ENCODE peak calls at places on chromosome 2, in nine cellular contexts. N is left ventricle myocardium inferior, S is ovary, A is dorsolateral prefrontal cortex, K is GM12865, X is right lobe of liver, Y is AG04450, M is HL-60, B is psoas muscle. C is an unnamed sample.
A peak's percentile ranks its signal among the peaks of the same experiment; 100 is the strongest.

GRCh38 chr2:95331606-95332005 is 34.5 kb downstream of the KCNIP3 start:
- DNase-seq in N (peak; percentile 2), S (no peak), A (no peak), K (no peak), X (no peak), Y (no peak), M (no peak), B (peak; percentile 12), C (no peak)

GRCh38 chr2:214244847-214245246 is 166.0 kb upstream of the VWC2L start:
- DNase-seq in N (no peak), S (no peak), A (no peak), K (no peak), X (no peak), Y (no peak), M (no peak), B (no peak), C (no peak)

GRCh38 chr2:46434851-46435273 is 44.5 kb upstream of the TMEM247 start:
- DNase-seq in N (no peak), S (no peak), A (no peak), K (no peak), X (no peak), Y (peak; percentile 94), M (no peak), B (no peak), C (no peak)

GRCh38 chr2:241500431-241500975 is 7.9 kb downstream of the STK25 start:
- DNase-seq in N (no peak), S (no peak), A (no peak), K (no peak), X (no peak), Y (no peak), M (no peak), B (no peak), C (no peak)

GRCh38 chr2:47999512-47999911 is 93.2 kb upstream of the FBXO11 start:
- DNase-seq in N (no peak), S (no peak), A (no peak), K (no peak), X (no peak), Y (no peak), M (no peak), B (no peak), C (no peak)

GRCh38 chr2:57182941-57183340 is 863.7 kb upstream of the VRK2 start:
- DNase-seq in N (no peak), S (no peak), A (no peak), K (no peak), X (no peak), Y (no peak), M (no peak), B (no peak), C (no peak)

GRCh38 chr2:37586663-37587409 is 84.6 kb downstream of the CDC42EP3 start:
- DNase-seq in N (no peak), S (no peak), A (no peak), K (peak; percentile 33), X (no peak), Y (no peak), M (no peak), B (no peak), C (no peak)

GRCh38 chr2:68088950-68089349 is 26.1 kb upstream of the C1D start:
- DNase-seq in N (no peak), S (no peak), A (no peak), K (no peak), X (no peak), Y (no peak), M (no peak), B (no peak), C (no peak)

GRCh38 chr2:31886700-31887099 is 124.1 kb downstream of the MEMO1 start:
- DNase-seq in N (no peak), S (no peak), A (no peak), K (peak; percentile 41), X (no peak), Y (no peak), M (no peak), B (no peak), C (no peak)

GRCh38 chr2:85998071-85998991 is 107.4 kb downstream of the POLR1A start:
- DNase-seq in N (peak; percentile 45), S (peak; percentile 60), A (no peak), K (no peak), X (peak; percentile 43), Y (peak; percentile 33), M (no peak), B (peak; percentile 63), C (peak; percentile 64)

GRCh38 chr2:101900375-101900774 is 91.4 kb upstream of the IL1R2 start:
- DNase-seq in N (no peak), S (no peak), A (no peak), K (peak; percentile 77), X (no peak), Y (no peak), M (no peak), B (no peak), C (no peak)

DNA sequence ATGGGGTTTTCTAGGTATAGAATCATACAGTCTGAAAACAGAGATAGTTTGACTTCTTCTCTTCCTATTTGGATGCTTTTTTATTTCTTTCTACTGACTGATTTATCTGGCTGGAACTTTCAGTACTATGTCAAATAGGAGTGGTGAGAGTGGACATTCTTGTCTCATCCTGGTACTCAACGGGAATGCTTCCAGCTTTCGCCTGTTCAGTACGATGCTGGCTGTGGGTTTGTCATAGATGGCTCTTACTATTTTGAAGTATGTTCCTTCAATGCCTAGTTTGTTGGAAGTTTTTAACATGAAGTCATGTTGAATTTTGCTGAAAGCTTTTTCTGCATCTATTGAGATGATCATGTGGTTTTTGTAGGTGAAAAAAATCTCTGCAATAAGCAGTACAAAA is 730.4 kb downstream of the PLCL1 start:
- DNase-seq in N (no peak), S (no peak), A (no peak), K (no peak), X (no peak), Y (no peak), M (no peak), B (no peak), C (no peak)
- H3K4me3 ChIP-seq in N (no peak overlapping the region), S (no peak overlapping the region), A (no peak overlapping the region), K (no peak overlapping the region), X (no peak overlapping the region), Y (no peak overlapping the region), M (no peak overlapping the region), B (no peak overlapping the region), C (no peak overlapping the region)

GRCh38 chr2:2843969-2844548 is 513.0 kb upstream of the MYT1L start:
- DNase-seq in N (no peak), S (no peak), A (no peak), K (peak; percentile 14), X (no peak), Y (no peak), M (no peak), B (no peak), C (peak; percentile 40)
- TF ChIP-seq CTCF in N (peak; percentile 25), S (no peak), A (no peak), K (peak; percentile 38), X (peak; percentile 17), Y (no peak), M (no peak), B (no peak), C (no peak)

DNA sequence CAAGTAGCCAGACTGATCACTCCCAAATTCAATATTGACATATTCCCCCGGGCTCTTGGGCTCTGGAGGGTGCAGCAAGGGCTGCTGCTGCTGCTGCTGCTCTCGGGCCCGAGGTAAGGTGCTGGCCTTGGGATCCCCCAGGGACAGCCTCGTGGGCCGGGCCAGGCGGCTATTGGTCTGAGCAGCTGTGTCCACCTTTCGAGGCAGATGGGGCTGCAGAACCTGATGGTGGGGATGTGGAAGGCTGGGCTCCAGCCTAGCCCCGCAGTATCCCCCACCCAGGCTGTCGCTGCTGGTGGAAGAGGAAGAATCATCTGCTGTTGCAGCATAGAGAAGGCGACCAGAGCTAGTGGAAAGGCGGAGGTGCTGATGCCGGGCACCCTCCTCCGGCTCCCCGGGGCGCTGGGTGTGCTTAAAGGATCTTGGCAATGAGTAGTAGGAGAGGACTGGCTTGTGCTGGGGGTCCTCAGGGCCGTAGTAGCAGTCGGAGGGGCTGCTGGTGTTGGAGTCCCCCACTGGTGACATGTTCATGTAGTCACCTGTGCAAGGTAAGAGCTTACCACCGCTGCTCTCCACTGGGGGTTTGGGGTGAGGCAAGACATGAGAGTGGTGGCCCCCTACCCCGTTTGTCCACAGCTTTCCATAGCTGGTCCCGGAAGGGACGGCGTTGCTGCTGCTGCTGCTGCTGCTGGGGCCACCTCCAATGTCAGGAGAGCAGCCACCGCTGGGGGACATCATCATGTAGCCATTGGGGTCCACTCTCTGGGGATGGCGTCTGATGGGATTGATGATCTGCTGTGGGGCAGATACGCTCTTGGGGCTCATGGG is 3.4 kb downstream of the IRS1 start:
- DNase-seq in N (peak; percentile 18), S (peak; percentile 28), A (no peak), K (no peak), X (peak; percentile 72), Y (no peak), M (no peak), B (peak; percentile 57), C (no peak)
- H3K4me3 ChIP-seq in N (peak overlapping the region; percentile 89), S (peak overlapping the region; percentile 93), A (peak overlapping the region; percentile 67), K (no peak overlapping the region), X (peak overlapping the region; percentile 73), Y (peak overlapping the region; percentile 91), M (no peak overlapping the region), B (peak overlapping the region; percentile 89), C (peak overlapping the region; percentile 44)

GRCh38 chr2:106054880-106055655 is 139.0 kb downstream of the UXS1 start:
- DNase-seq in N (no peak), S (no peak), A (no peak), K (no peak), X (no peak), Y (no peak), M (no peak), B (no peak), C (no peak)
- TF ChIP-seq CTCF in N (no peak), S (no peak), A (no peak), K (no peak), X (no peak), Y (no peak), M (no peak), B (no peak), C (no peak)

DNA sequence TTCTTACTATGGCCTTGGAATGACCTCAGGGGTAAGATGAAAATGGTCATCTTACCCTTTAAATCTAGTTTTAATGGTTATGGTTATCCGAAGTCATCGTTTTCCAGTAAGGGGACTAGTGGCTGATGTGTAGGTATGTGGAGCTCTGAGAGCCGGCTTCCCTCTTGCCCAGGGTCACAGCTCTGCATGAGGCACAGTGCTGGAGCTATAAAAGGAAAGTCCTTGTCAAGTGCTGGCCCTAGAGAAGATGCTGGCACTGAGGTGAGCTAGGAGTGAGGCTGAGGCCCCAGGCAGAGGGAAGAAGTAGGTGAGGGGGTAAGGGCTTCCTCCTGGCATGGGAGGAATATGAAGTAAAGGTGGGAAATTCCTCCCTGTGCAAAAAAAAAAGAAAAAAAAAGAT is 35.0 kb downstream of the SMARCAL1 start:
- DNase-seq in N (peak; percentile 44), S (no peak), A (no peak), K (no peak), X (no peak), Y (no peak), M (no peak), B (no peak), C (no peak)
- H3K4me3 ChIP-seq in N (no peak overlapping the region), S (no peak overlapping the region), A (no peak overlapping the region), K (no peak overlapping the region), X (no peak overlapping the region), Y (no peak overlapping the region), M (no peak overlapping the region), B (no peak overlapping the region), C (no peak overlapping the region)